ENCODE peak calls at places on chromosomes 13 and 19, in six cellular contexts. I is NCI-H1092, P is Calu3, Q is thoracic aorta, W is OCI-LY7, G is tibial nerve. M is an unnamed sample.

GRCh38 chr13:107066355-107066754 is 498.4 kb upstream of the ARGLU1 start:
- DNase-seq in I (no peak), P (no peak), Q (no peak), W (no peak), G (no peak), M (no peak)

GRCh38 chr13:96796234-96796633 is 198.0 kb downstream of the OXGR1 start:
- DNase-seq in I (no peak), P (no peak), Q (no peak), W (no peak), G (no peak), M (no peak)

GRCh38 chr19:55251296-55252081 is 7.3 kb downstream of the PPP6R1 start:
- DNase-seq in I (no peak), P (peak), Q (no peak), W (peak), G (no peak), M (no peak)

GRCh38 chr13:31055589-31055988 is 106.1 kb downstream of the HSPH1 start:
- DNase-seq in I (no peak), P (no peak), Q (no peak), W (no peak), G (no peak), M (no peak)

GRCh38 chr19:2507109-2507508 is 31.2 kb downstream of the GADD45B start:
- DNase-seq in I (peak), P (peak), Q (no peak), W (peak), G (no peak), M (no peak)

GRCh38 chr13:49791214-49791752 is 1.2 kb downstream of the KPNA3 start:
- DNase-seq in I (no peak), P (no peak), Q (no peak), W (peak), G (peak), M (peak)

GRCh38 chr19:47637550-47637949 is 28.6 kb downstream of the BICRA start:
- DNase-seq in I (no peak), P (no peak), Q (no peak), W (no peak), G (no peak), M (no peak)

GRCh38 chr13:21134475-21134874 is 41.9 kb downstream of the SKA3 start:
- DNase-seq in I (no peak), P (no peak), Q (no peak), W (no peak), G (no peak), M (no peak)

GRCh38 chr19:47572635-47573034 is 313 bp downstream of the ZNF541 start:
- DNase-seq in I (no peak), P (no peak), Q (no peak), W (no peak), G (no peak), M (no peak)

GRCh38 chr19:41758846-41759245 is 3.5 kb downstream of the CEACAM6 start:
- DNase-seq in I (no peak), P (no peak), Q (no peak), W (no peak), G (no peak), M (no peak)